ENCODE peak calls at places on chromosomes 4 and X, in nine cellular contexts. G, P, K, M, N, C, O, E and V are unnamed samples. For H3K36me3 and H3K27me3, the result is how much of the 10 kb centered on the place peaks cover.

GRCh38 chr4:14924080-14924916 is 78.0 kb upstream of the CPEB2 start:
- DNase-seq in G (no peak), P (no peak), K (no peak), M (no peak), N (no peak), C (no peak), O (no peak), E (no peak), V (no peak)

GRCh38 chrX:1336331-1337143 is at the start of gene IL3RA:
- DNase-seq in G (peak), P (peak), K (no peak), M (no peak), N (peak), C (no peak), O (no peak), E (no peak), V (no peak)

GRCh38 chr4:99024481-99025275 is 29.2 kb downstream of the METAP1 start:
- DNase-seq in G (peak), P (no peak), K (no peak), M (no peak), N (no peak), C (no peak), O (no peak), E (no peak), V (no peak)

GRCh38 chr4:142128529-142128928 is 492.1 kb downstream of the IL15 start:
- DNase-seq in G (peak), P (peak), K (no peak), M (no peak), N (no peak), C (no peak), O (peak), E (peak), V (no peak)

GRCh38 chr4:4663028-4663427 is 121.2 kb upstream of the STX18 start:
- DNase-seq in G (no peak), P (no peak), K (no peak), M (no peak), N (no peak), C (no peak), O (no peak), E (peak), V (no peak)

GRCh38 chrX:41224606-41225005 is 109.4 kb upstream of the DDX3X start:
- DNase-seq in G (no peak), P (no peak), K (no peak), M (no peak), N (no peak), C (no peak), O (no peak), E (no peak), V (no peak)

GRCh38 chr4:137819964-137820383 is 287.7 kb upstream of the PCDH18 start:
- DNase-seq in G (peak), P (no peak), K (peak), M (no peak), N (peak), C (no peak), O (no peak), E (peak), V (no peak)

GRCh38 chr4:87011340-87012034 is 76.7 kb downstream of the AFF1 start:
- DNase-seq in G (peak), P (no peak), K (peak), M (no peak), N (no peak), C (no peak), O (peak), E (peak), V (no peak)

GRCh38 chrX:136779346-136779781 is 1.4 kb downstream of the ARHGEF6 start:
- DNase-seq in G (no peak), P (no peak), K (no peak), M (no peak), N (peak), C (no peak), O (no peak), E (no peak), V (no peak)

GRCh38 chrX:110145854-110146253 is 142.9 kb downstream of the TMEM164 start:
- DNase-seq in G (peak), P (no peak), K (no peak), M (no peak), N (peak), C (no peak), O (no peak), E (no peak), V (no peak)

GRCh38 chrX:110145305-110145704 is 142.4 kb downstream of the TMEM164 start:
- DNase-seq in G (no peak), P (no peak), K (no peak), M (no peak), N (peak), C (no peak), O (no peak), E (no peak), V (no peak)

GRCh38 chrX:110142096-110142495 is 139.2 kb downstream of the TMEM164 start:
- DNase-seq in G (no peak), P (no peak), K (no peak), M (no peak), N (no peak), C (no peak), O (no peak), E (no peak), V (peak)

GRCh38 chrX:110143454-110144210 is 140.7 kb downstream of the TMEM164 start:
- DNase-seq in G (no peak), P (no peak), K (no peak), M (no peak), N (no peak), C (no peak), O (no peak), E (no peak), V (no peak)

DNA sequence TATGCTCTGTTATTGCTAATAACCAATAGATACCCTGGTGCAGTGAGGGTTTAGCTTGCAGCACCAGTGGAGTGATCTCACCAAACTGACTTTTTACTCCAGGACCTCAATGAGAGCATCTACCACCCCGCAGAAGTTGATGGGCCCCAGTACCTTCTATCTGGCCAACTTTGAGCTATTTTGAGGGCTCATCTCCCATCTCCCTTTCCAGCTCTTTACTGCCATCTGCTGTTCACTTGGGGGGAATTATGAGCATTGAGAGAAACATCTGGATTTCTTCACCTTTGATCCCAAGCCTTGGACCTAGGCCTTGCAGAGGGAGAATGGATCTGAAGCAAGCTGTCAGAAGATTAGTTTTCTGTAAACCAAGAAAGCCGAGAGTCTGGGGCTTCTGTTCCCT is 143.6 kb downstream of the TMEM164 start:
- DNase-seq in G (peak), P (no peak), K (no peak), M (no peak), N (peak), C (no peak), O (no peak), E (no peak), V (no peak)
- TF ChIP-seq CTCF in G (peak), P (peak), K (peak), M (no peak), N (peak), C (peak), O (peak), E (peak), V (peak)

GRCh38 chr4:150579591-150580234 is 2.2 kb upstream of the MAB21L2 start:
- DNase-seq in G (no peak), P (no peak), K (no peak), M (no peak), N (no peak), C (no peak), O (no peak), E (peak), V (no peak)
- H3K36me3 ChIP-seq in G (under half), P (under half), K (under half), M (under half), N (under half), C (under half), O (under half), E (under half), V (under half)

GRCh38 chrX:19687395-19687794 is 172.1 kb upstream of the MAP3K15 start:
- DNase-seq in G (no peak), P (no peak), K (no peak), M (no peak), N (no peak), C (no peak), O (no peak), E (no peak), V (no peak)
- H3K27me3 ChIP-seq in G (under half), P (under half), K (under half), M (under half), N (under half), C (under half), O (under half), E (under half), V (under half)

DNA sequence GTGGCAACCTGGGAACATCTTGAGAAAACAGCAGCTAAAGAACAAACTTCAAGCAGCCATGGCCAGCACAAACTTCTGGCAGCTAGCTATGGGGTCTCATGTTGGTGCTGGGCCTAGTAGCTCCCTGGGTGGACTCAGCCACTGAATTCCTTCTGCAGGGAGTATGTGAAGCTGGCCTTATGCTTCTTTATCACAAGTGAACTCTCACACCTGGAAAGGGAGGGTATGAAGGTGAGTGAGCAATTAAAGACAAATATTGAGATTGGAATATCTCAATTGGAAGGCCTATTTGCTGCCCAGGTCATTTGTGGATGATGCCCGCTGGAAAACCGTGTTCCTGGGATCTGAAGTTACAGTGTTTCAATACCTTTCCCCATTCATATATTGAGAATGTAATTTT is 153.3 kb upstream of the RPS6KA3 start:
- DNase-seq in G (no peak), P (no peak), K (no peak), M (no peak), N (no peak), C (no peak), O (no peak), E (no peak), V (no peak)
- TF ChIP-seq CTCF in G (no peak), P (no peak), K (no peak), M (no peak), N (no peak), C (no peak), O (no peak), E (no peak), V (no peak)